ENCODE peak calls at places on chromosome 20, in nine cellular contexts. N is neural progenitor cell; Y is sigmoid colon; Z is GM23248; I is cardiac muscle cell; K is psoas muscle; H is CD8-positive, alpha-beta T cell; O is hepatocyte; S is lower lobe of right lung. X is an unnamed sample. For H3K36me3, the result is how much of the 10 kb centered on the place peaks cover.

GRCh38 chr20:10563935-10564492 is 109.8 kb downstream of the JAG1 start:
- DNase-seq in I (no peak), H (no peak), O (no peak), K (no peak), Y (no peak), N (no peak), Z (no peak), S (no peak), X (no peak)

GRCh38 chr20:20664795-20665194 is 47.6 kb downstream of the RALGAPA2 start:
- DNase-seq in I (peak), S (no peak), Z (peak), K (no peak), N (peak), Y (no peak), H (no peak), O (peak), X (no peak)

GRCh38 chr20:21509597-21510331 is 4.1 kb downstream of the NKX2-2 start:
- DNase-seq in S (peak), I (no peak), K (no peak), N (peak), Z (peak), H (no peak), O (no peak), Y (no peak), X (no peak)

GRCh38 chr20:15708984-15709598 is 864.2 kb downstream of the KIF16B start:
- DNase-seq in K (peak), S (peak), Z (peak), O (peak), Y (no peak), H (peak), I (peak), N (peak), X (peak)

GRCh38 chr20:17511401-17511800 is 19.8 kb downstream of the BFSP1 start:
- DNase-seq in K (no peak), S (no peak), O (no peak), N (no peak), H (no peak), Y (no peak), Z (no peak), I (no peak), X (no peak)

GRCh38 chr20:22006306-22006705 is 300.8 kb downstream of the PAX1 start:
- DNase-seq in O (no peak), Y (no peak), S (no peak), Z (no peak), N (no peak), K (no peak), I (no peak), H (no peak), X (no peak)

GRCh38 chr20:18613553-18613952 is 25.7 kb downstream of the DTD1 start:
- DNase-seq in N (no peak), O (no peak), I (no peak), S (no peak), Y (no peak), H (no peak), Z (peak), K (no peak), X (no peak)

GRCh38 chr20:41552295-41553068 is 65.7 kb downstream of the CHD6 start:
- DNase-seq in Z (no peak), I (no peak), Y (no peak), O (no peak), S (no peak), H (no peak), N (no peak), K (no peak), X (no peak)

GRCh38 chr20:47805951-47806350 is 20.7 kb upstream of the SULF2 start:
- DNase-seq in I (no peak), N (no peak), H (no peak), Z (no peak), S (no peak), O (no peak), Y (peak), K (no peak), X (no peak)

GRCh38 chr20:22931653-22932052 is 103.5 kb upstream of the SSTR4 start:
- DNase-seq in N (no peak), I (no peak), O (no peak), S (no peak), H (no peak), K (no peak), Z (no peak), Y (no peak), X (no peak)

GRCh38 chr20:4091332-4092135 is 76.2 kb upstream of the RNF24 start:
- DNase-seq in I (peak), H (peak), S (peak), Z (peak), K (peak), N (peak), Y (no peak), O (peak), X (peak)

GRCh38 chr20:13183005-13183404 is 38.1 kb upstream of the ISM1 start:
- DNase-seq in Y (no peak), H (no peak), K (no peak), S (no peak), N (no peak), Z (no peak), I (no peak), O (no peak), X (no peak)

GRCh38 chr20:53609501-53610445 is 16.1 kb upstream of the ZNF217 start:
- DNase-seq in I (no peak), Y (peak), H (peak), S (peak), O (peak), K (peak), Z (peak), N (peak), X (peak)

GRCh38 chr20:13659288-13659687 is 20.6 kb upstream of the TASP1 start:
- DNase-seq in Z (no peak), I (no peak), O (no peak), H (no peak), K (no peak), Y (no peak), S (no peak), N (no peak), X (no peak)

GRCh38 chr20:45038747-45039469 is 62.0 kb downstream of the KCNS1 start:
- DNase-seq in K (no peak), Z (peak), Y (no peak), O (no peak), I (no peak), N (no peak), S (no peak), H (no peak), X (no peak)

GRCh38 chr20:39825950-39826349 is 863.1 kb downstream of the MAFB start:
- DNase-seq in H (no peak), N (no peak), K (no peak), S (no peak), Z (peak), Y (no peak), I (no peak), O (no peak), X (no peak)

GRCh38 chr20:57749861-57750260 is 40.0 kb upstream of the PMEPA1 start:
- DNase-seq in I (no peak), N (no peak), Z (peak), Y (peak), O (no peak), H (no peak), K (no peak), S (no peak), X (no peak)

GRCh38 chr20:5039255-5039657 is 37.9 kb upstream of the SLC23A2 start:
- DNase-seq in S (no peak), N (no peak), Y (no peak), O (no peak), I (no peak), Z (no peak), H (peak), K (no peak), X (no peak)

GRCh38 chr20:54023406-54023805 is 47.0 kb downstream of the BCAS1 start:
- DNase-seq in H (no peak), Y (no peak), O (no peak), I (no peak), S (no peak), K (no peak), N (no peak), Z (no peak), X (no peak)

GRCh38 chr20:137668-138131 is 4.7 kb upstream of the DEFB126 start:
- DNase-seq in H (no peak), O (no peak), K (no peak), Y (no peak), S (no peak), N (no peak), Z (peak), I (no peak), X (no peak)

GRCh38 chr20:2382833-2383232 is 2.1 kb downstream of the TGM6 start:
- DNase-seq in K (no peak), H (no peak), S (no peak), I (no peak), Z (peak), Y (no peak), N (no peak), O (no peak), X (no peak)

GRCh38 chr20:14445310-14445709 is 107.9 kb upstream of the FLRT3 start:
- DNase-seq in I (no peak), H (no peak), K (no peak), S (no peak), Z (peak), O (no peak), N (no peak), Y (no peak), X (no peak)

GRCh38 chr20:53360815-53361214 is 232.8 kb downstream of the ZNF217 start:
- DNase-seq in Z (no peak), K (no peak), I (no peak), N (peak), O (no peak), H (no peak), Y (no peak), S (no peak), X (no peak)

GRCh38 chr20:41524980-41525613 is 93.1 kb downstream of the CHD6 start:
- DNase-seq in H (no peak), O (peak), Z (peak), S (peak), Y (peak), N (peak), I (peak), K (peak), X (peak)

GRCh38 chr20:13546497-13547131 is 92.1 kb downstream of the TASP1 start:
- DNase-seq in N (peak), S (peak), O (peak), I (peak), K (peak), H (peak), Y (peak), Z (peak), X (peak)

GRCh38 chr20:46799781-46800180 is 90.3 kb downstream of the SLC2A10 start:
- DNase-seq in I (no peak), N (no peak), H (no peak), Y (no peak), Z (no peak), O (no peak), K (no peak), S (no peak), X (no peak)
- H3K36me3 ChIP-seq in I (under half), N (under half), H (under half), Y (under half), Z (under half), O (under half), K (under half), S (under half), X (under half)

GRCh38 chr20:36744764-36745191 is 1.1 kb downstream of the NDRG3 start:
- DNase-seq in I (peak), H (no peak), Y (no peak), N (peak), O (peak), S (no peak), Z (peak), K (peak), X (no peak)
- H3K27ac ChIP-seq in I (peak), H (no peak), Y (peak), N (no peak), O (no peak), S (no peak), Z (peak), K (peak), X (no peak)

DNA sequence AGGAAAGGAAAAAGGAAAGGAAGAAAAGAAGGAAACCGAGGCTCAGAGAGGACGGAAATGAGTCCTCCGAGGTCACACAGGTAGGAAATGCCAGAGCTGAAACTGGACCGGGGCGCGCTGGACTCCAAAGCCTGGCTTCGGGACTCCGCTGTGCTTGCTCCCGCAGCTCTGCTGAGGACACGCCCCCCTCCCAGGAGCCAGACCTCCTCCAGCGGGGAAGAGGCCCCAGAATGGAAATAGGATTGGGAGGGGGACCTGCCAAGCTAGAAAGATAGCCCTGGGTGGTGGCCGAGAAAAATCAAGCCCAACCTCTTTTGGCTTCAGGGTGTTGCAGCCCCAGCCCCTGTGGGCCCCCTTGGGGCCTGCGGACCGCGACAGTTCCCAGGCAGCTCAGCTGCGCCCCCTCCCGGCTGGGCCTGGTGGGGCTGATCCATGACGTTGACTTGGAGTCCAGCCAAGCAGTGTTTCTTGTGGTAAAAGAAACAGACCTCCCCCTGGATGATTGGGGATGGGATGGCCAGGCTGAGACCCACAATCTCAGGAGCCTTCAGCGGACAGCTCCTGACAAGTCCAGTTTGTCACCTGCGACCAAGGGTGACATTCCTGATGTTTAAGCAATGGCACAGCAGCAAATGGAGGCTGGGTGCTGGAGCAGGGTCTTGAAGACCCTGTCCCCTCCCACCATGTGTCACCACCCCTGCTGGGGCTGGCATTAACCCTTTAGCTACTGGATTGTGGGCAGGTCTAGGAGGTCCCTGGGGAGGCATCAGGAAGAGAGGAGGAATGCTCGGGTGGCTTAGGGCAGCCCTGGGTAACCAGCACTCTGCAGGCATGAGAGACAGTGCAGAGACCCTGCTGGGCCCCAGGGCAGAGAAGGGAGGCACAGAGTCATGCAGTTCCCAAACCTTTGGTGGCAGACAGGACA is 55.4 kb downstream of the RIPOR3 start:
- DNase-seq in K (peak), O (peak), S (peak), Y (peak), H (peak), Z (peak), N (peak), I (peak), X (peak)
- H3K4me3 ChIP-seq in K (peak), O (no peak), S (peak), Y (no peak), H (no peak), Z (no peak), N (no peak), I (no peak), X (peak)

DNA sequence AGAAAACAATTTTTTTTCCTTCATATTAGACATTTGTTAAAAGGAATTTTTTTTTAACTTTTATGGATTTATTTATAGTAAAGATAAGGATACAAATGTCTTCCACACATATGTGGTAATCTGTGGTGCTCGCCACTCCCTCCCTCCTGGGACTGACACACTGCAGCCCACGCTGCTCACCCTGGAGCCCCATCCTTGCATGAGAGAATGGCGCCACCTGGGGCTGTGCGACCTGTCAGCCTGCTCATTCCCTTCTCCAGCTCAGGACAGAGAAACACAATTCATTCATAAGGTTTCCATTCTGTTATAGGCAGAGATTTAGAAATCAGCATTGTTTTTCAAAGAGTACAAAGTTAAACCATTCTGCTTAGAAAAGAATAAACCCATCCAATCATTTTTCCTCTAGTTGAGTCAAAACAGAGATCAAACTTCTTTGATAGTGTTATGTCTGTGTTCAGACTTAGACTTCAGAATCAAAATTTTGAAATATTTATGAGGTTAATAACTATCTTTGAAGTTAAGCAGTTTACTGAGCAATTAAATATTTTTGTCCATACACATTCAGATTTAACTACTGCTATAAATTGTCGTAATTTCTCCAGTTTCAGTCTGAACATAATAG is 42.8 kb upstream of the DYNLRB1 start:
- DNase-seq in O (peak), N (peak), S (no peak), K (peak), H (no peak), I (peak), Y (no peak), Z (peak), X (no peak)
- H3K36me3 ChIP-seq in O (under half), N (under half), S (half or more), K (under half), H (under half), I (under half), Y (under half), Z (under half), X (under half)

DNA sequence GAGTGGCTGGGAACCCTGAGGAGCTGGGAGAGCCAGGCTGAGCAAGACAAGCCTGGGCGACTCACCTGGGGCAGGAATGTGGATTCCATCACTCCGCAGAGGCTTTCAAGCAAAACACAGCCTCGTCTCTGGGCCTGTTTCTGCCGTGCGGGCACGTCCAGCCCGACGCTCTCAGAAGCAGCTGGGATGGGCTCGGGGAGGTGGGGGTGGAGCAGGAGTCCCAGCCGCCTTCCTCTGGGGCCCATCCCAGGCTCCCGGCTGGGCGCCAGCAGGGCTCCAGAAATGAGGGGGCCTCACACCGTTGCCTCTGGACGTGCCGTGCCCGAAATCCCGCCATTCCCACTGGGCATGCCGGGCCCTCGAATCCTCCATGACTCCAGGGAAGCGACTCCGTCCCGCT is 8.7 kb upstream of the RPS21 start:
- DNase-seq in K (no peak), Z (no peak), Y (no peak), N (no peak), I (no peak), S (no peak), O (no peak), H (no peak), X (no peak)
- H3K27ac ChIP-seq in K (no peak), Z (no peak), Y (peak), N (peak), I (peak), S (peak), O (peak), H (no peak), X (peak)

DNA sequence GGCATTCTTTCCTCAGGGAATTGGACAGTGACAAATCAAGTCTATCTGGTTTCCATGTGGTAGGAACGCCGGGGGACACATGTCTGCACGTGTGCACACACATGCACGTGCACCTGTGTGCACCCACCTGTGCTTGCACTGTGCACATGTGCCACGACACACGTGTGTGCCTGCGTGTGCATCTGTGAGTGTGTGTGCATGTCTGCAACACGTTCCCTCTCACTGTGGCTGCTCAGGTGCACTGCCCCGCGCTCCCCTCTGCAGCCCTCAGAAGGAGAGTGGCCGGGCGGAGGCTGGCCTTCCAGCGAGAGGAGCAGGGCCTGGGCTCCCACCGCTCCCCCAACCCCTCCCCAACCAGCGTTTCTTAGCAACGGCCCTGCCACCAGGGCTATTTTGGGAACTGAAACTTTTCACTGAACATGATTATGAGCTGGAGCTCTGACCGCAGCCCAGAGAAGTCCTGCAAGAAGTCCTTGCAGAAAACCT is 147.8 kb downstream of the PHACTR3 start:
- DNase-seq in S (peak), H (no peak), O (no peak), Z (no peak), Y (no peak), K (no peak), I (peak), N (no peak), X (no peak)
- H3K4me3 ChIP-seq in S (no peak), H (no peak), O (no peak), Z (no peak), Y (no peak), K (no peak), I (no peak), N (no peak), X (no peak)

GRCh38 chr20:63592661-63593060 is 18.6 kb upstream of the HELZ2 start:
- DNase-seq in K (no peak), Z (no peak), I (no peak), H (no peak), S (peak), N (no peak), Y (no peak), O (no peak), X (no peak)

GRCh38 chr20:63596423-63596822 is 22.4 kb upstream of the HELZ2 start:
- DNase-seq in Z (no peak), Y (no peak), S (no peak), O (no peak), N (no peak), K (no peak), H (no peak), I (no peak), X (no peak)

GRCh38 chr20:63591786-63592355 is 17.8 kb upstream of the HELZ2 start:
- DNase-seq in H (no peak), K (no peak), Y (no peak), N (no peak), S (no peak), Z (no peak), I (no peak), O (no peak), X (no peak)

GRCh38 chr20:63595416-63596127 is 21.5 kb upstream of the HELZ2 start:
- DNase-seq in S (peak), K (no peak), I (no peak), H (no peak), Z (no peak), N (no peak), O (no peak), Y (no peak), X (no peak)

DNA sequence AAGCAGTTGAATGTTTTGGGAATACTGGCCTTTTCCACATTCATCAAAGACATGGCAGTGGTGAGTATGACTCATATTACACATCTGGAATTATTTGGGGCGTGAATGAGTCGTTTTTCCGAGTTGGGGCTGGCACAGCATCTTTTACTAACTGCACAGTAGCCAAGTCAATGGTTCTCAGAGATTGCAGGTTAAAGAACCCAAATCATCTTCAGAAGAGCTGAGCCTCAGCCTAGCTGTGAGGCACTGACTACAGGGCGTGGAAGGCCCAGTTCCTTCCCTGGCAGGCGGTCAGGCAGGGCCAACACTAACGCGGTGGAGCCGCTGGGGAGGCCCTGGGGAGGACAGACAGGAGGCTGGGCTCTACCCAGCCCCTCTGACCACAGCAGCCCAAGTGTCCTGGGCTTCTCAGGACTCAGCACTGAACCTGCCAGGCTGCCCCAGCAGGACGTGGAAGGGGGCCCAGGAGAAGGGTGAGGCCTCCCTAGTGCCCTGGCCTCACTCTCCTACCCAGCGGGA is 20.1 kb upstream of the HELZ2 start:
- DNase-seq in Y (no peak), K (peak), H (no peak), I (no peak), O (no peak), N (no peak), Z (peak), S (no peak), X (no peak)
- H3K36me3 ChIP-seq in Y (under half), K (half or more), H (under half), I (under half), O (under half), N (under half), Z (under half), S (half or more), X (half or more)